ENCODE peak calls at places on chromosomes 7 and 10, in six cellular contexts. One of them, this sample, is unnamed.

GRCh38 chr7:20165146-20165510 is 52.1 kb downstream of the MACC1 start:
- DNase-seq in HS-27A: no peak
- DNase-seq in substantia nigra: no peak
- DNase-seq in A172: no peak
- DNase-seq in NCI-H1105 treated with DMSO at 0.1 percent for 48 hours: no peak
- DNase-seq in adrenal gland: no peak
- DNase-seq in this sample: no peak

GRCh38 chr7:7913506-7913905 is 55.1 kb upstream of the GLCCI1 start:
- DNase-seq in HS-27A: no peak
- DNase-seq in substantia nigra: no peak
- DNase-seq in A172: no peak
- DNase-seq in NCI-H1105 treated with DMSO at 0.1 percent for 48 hours: no peak
- DNase-seq in adrenal gland: no peak
- DNase-seq in this sample: no peak

GRCh38 chr10:96673318-96674099 is 46.8 kb downstream of the PIK3AP1 start:
- DNase-seq in HS-27A: no peak
- DNase-seq in substantia nigra: peak; percentile 6
- DNase-seq in A172: peak; percentile 57
- DNase-seq in NCI-H1105 treated with DMSO at 0.1 percent for 48 hours: no peak
- DNase-seq in adrenal gland: no peak
- DNase-seq in this sample: no peak

GRCh38 chr7:953547-954327 is 743 bp downstream of the ADAP1 start:
- DNase-seq in HS-27A: no peak
- DNase-seq in substantia nigra: peak; percentile 73
- DNase-seq in A172: no peak
- DNase-seq in NCI-H1105 treated with DMSO at 0.1 percent for 48 hours: no peak
- DNase-seq in adrenal gland: no peak
- DNase-seq in this sample: peak; percentile 81

GRCh38 chr10:56646301-56646700 is 285.2 kb upstream of the ZWINT start:
- DNase-seq in HS-27A: no peak
- DNase-seq in substantia nigra: no peak
- DNase-seq in A172: no peak
- DNase-seq in NCI-H1105 treated with DMSO at 0.1 percent for 48 hours: no peak
- DNase-seq in adrenal gland: no peak
- DNase-seq in this sample: no peak

GRCh38 chr7:4216016-4216415 is 466.1 kb upstream of the FOXK1 start:
- DNase-seq in HS-27A: no peak
- DNase-seq in substantia nigra: no peak
- DNase-seq in A172: no peak
- DNase-seq in NCI-H1105 treated with DMSO at 0.1 percent for 48 hours: no peak
- DNase-seq in adrenal gland: no peak
- DNase-seq in this sample: no peak

GRCh38 chr7:47652591-47652990 is 70.7 kb upstream of the TNS3 start:
- DNase-seq in HS-27A: no peak
- DNase-seq in substantia nigra: no peak
- DNase-seq in A172: no peak
- DNase-seq in NCI-H1105 treated with DMSO at 0.1 percent for 48 hours: no peak
- DNase-seq in adrenal gland: no peak
- DNase-seq in this sample: no peak

GRCh38 chr7:144027070-144027469 is 21.7 kb upstream of the OR2A5 start:
- DNase-seq in HS-27A: no peak
- DNase-seq in substantia nigra: no peak
- DNase-seq in A172: peak; percentile 13
- DNase-seq in NCI-H1105 treated with DMSO at 0.1 percent for 48 hours: peak; percentile 44
- DNase-seq in adrenal gland: no peak
- DNase-seq in this sample: no peak

GRCh38 chr10:15103513-15103912 is 6.4 kb downstream of the RPP38 start:
- DNase-seq in HS-27A: no peak
- DNase-seq in substantia nigra: no peak
- DNase-seq in A172: no peak
- DNase-seq in NCI-H1105 treated with DMSO at 0.1 percent for 48 hours: no peak
- DNase-seq in adrenal gland: no peak
- DNase-seq in this sample: no peak

GRCh38 chr10:12919574-12919973 is 81.9 kb downstream of the CCDC3 start:
- DNase-seq in HS-27A: no peak
- DNase-seq in substantia nigra: no peak
- DNase-seq in A172: no peak
- DNase-seq in NCI-H1105 treated with DMSO at 0.1 percent for 48 hours: no peak
- DNase-seq in adrenal gland: no peak
- DNase-seq in this sample: no peak

GRCh38 chr10:32332299-32332750 is 14.6 kb downstream of the EPC1 start:
- DNase-seq in HS-27A: no peak
- DNase-seq in substantia nigra: no peak
- DNase-seq in A172: no peak
- DNase-seq in NCI-H1105 treated with DMSO at 0.1 percent for 48 hours: no peak
- DNase-seq in adrenal gland: no peak
- DNase-seq in this sample: no peak

GRCh38 chr7:118288098-118288497 is 63.6 kb downstream of the ANKRD7 start:
- DNase-seq in HS-27A: no peak
- DNase-seq in substantia nigra: no peak
- DNase-seq in A172: peak; percentile 19
- DNase-seq in NCI-H1105 treated with DMSO at 0.1 percent for 48 hours: no peak
- DNase-seq in adrenal gland: no peak
- DNase-seq in this sample: no peak

GRCh38 chr7:29091121-29091601 is 55.2 kb downstream of the CPVL start:
- DNase-seq in HS-27A: no peak
- DNase-seq in substantia nigra: no peak
- DNase-seq in A172: no peak
- DNase-seq in NCI-H1105 treated with DMSO at 0.1 percent for 48 hours: no peak
- DNase-seq in adrenal gland: no peak
- DNase-seq in this sample: no peak

GRCh38 chr10:4451512-4451911 is 374.5 kb upstream of the AKR1E2 start:
- DNase-seq in HS-27A: no peak
- DNase-seq in substantia nigra: no peak
- DNase-seq in A172: no peak
- DNase-seq in NCI-H1105 treated with DMSO at 0.1 percent for 48 hours: no peak
- DNase-seq in adrenal gland: no peak
- DNase-seq in this sample: no peak

GRCh38 chr10:74103560-74104248 is 46.9 kb downstream of the AP3M1 start:
- DNase-seq in HS-27A: no peak
- DNase-seq in substantia nigra: no peak
- DNase-seq in A172: peak; percentile 13
- DNase-seq in NCI-H1105 treated with DMSO at 0.1 percent for 48 hours: no peak
- DNase-seq in adrenal gland: no peak
- DNase-seq in this sample: no peak